ENCODE peak calls at places on chromosomes 11 and 22, in seven cellular contexts. One of them, this sample, is unnamed.

GRCh38 chr22:35367331-35367886 is 13.5 kb upstream of the HMOX1 start:
- DNase-seq in astrocyte of the cerebellum: no peak
- DNase-seq in left lung: no peak
- DNase-seq in fibroblast of lung: no peak
- DNase-seq in colonic mucosa: peak
- DNase-seq in esophagus muscularis mucosa: no peak
- DNase-seq in GM12878: peak
- DNase-seq in this sample: peak

GRCh38 chr11:131534611-131535010 is 164.2 kb downstream of the NTM start:
- DNase-seq in astrocyte of the cerebellum: no peak
- DNase-seq in left lung: no peak
- DNase-seq in fibroblast of lung: no peak
- DNase-seq in colonic mucosa: no peak
- DNase-seq in esophagus muscularis mucosa: no peak
- DNase-seq in GM12878: no peak
- DNase-seq in this sample: no peak

GRCh38 chr22:19713228-19713627 is 1.1 kb upstream of the SEPTIN5 start:
- DNase-seq in astrocyte of the cerebellum: no peak
- DNase-seq in left lung: no peak
- DNase-seq in fibroblast of lung: no peak
- DNase-seq in colonic mucosa: no peak
- DNase-seq in esophagus muscularis mucosa: no peak
- DNase-seq in GM12878: no peak
- DNase-seq in this sample: no peak

GRCh38 chr22:28341001-28341400 is 338.6 kb downstream of the TTC28 start:
- DNase-seq in astrocyte of the cerebellum: peak
- DNase-seq in left lung: no peak
- DNase-seq in fibroblast of lung: peak
- DNase-seq in colonic mucosa: no peak
- DNase-seq in esophagus muscularis mucosa: no peak
- DNase-seq in GM12878: no peak
- DNase-seq in this sample: no peak

GRCh38 chr11:126072141-126072741 is 9.6 kb upstream of the CDON start:
- DNase-seq in astrocyte of the cerebellum: no peak
- DNase-seq in left lung: no peak
- DNase-seq in fibroblast of lung: peak
- DNase-seq in colonic mucosa: no peak
- DNase-seq in esophagus muscularis mucosa: no peak
- DNase-seq in GM12878: no peak
- DNase-seq in this sample: peak

GRCh38 chr11:77636738-77637344 is 753 bp downstream of the CLNS1A start:
- DNase-seq in astrocyte of the cerebellum: no peak
- DNase-seq in left lung: no peak
- DNase-seq in fibroblast of lung: no peak
- DNase-seq in colonic mucosa: no peak
- DNase-seq in esophagus muscularis mucosa: no peak
- DNase-seq in GM12878: no peak
- DNase-seq in this sample: no peak

GRCh38 chr11:56716379-56716854 is 17.5 kb downstream of the OR9G1 start:
- DNase-seq in astrocyte of the cerebellum: no peak
- DNase-seq in left lung: no peak
- DNase-seq in fibroblast of lung: no peak
- DNase-seq in colonic mucosa: no peak
- DNase-seq in esophagus muscularis mucosa: no peak
- DNase-seq in GM12878: no peak
- DNase-seq in this sample: no peak

GRCh38 chr11:133082851-133083488 is 449.3 kb downstream of the OPCML start:
- DNase-seq in astrocyte of the cerebellum: no peak
- DNase-seq in left lung: peak
- DNase-seq in fibroblast of lung: peak
- DNase-seq in colonic mucosa: peak
- DNase-seq in esophagus muscularis mucosa: no peak
- DNase-seq in GM12878: no peak
- DNase-seq in this sample: peak

GRCh38 chr11:99246199-99246598 is 225.4 kb downstream of the CNTN5 start:
- DNase-seq in astrocyte of the cerebellum: no peak
- DNase-seq in left lung: no peak
- DNase-seq in fibroblast of lung: no peak
- DNase-seq in colonic mucosa: no peak
- DNase-seq in esophagus muscularis mucosa: no peak
- DNase-seq in GM12878: no peak
- DNase-seq in this sample: no peak

GRCh38 chr22:26615149-26615548 is 2.7 kb downstream of the CRYBB1 start:
- DNase-seq in astrocyte of the cerebellum: no peak
- DNase-seq in left lung: no peak
- DNase-seq in fibroblast of lung: no peak
- DNase-seq in colonic mucosa: no peak
- DNase-seq in esophagus muscularis mucosa: no peak
- DNase-seq in GM12878: peak
- DNase-seq in this sample: no peak

GRCh38 chr22:42270178-42270511 is 308 bp downstream of the TCF20 start:
- DNase-seq in astrocyte of the cerebellum: no peak
- DNase-seq in left lung: peak
- DNase-seq in fibroblast of lung: no peak
- DNase-seq in colonic mucosa: no peak
- DNase-seq in esophagus muscularis mucosa: no peak
- DNase-seq in GM12878: no peak
- DNase-seq in this sample: peak

GRCh38 chr22:20354238-20354975 is 34.5 kb upstream of the DGCR6L start:
- DNase-seq in astrocyte of the cerebellum: no peak
- DNase-seq in left lung: no peak
- DNase-seq in fibroblast of lung: no peak
- DNase-seq in colonic mucosa: no peak
- DNase-seq in esophagus muscularis mucosa: no peak
- DNase-seq in GM12878: no peak
- DNase-seq in this sample: no peak

GRCh38 chr22:24232124-24232523 is 12.8 kb downstream of the GGT5 start:
- DNase-seq in astrocyte of the cerebellum: no peak
- DNase-seq in left lung: no peak
- DNase-seq in fibroblast of lung: no peak
- DNase-seq in colonic mucosa: no peak
- DNase-seq in esophagus muscularis mucosa: no peak
- DNase-seq in GM12878: no peak
- DNase-seq in this sample: no peak

GRCh38 chr11:11211186-11211585 is 141.9 kb downstream of the CSNK2A3 start:
- DNase-seq in astrocyte of the cerebellum: no peak
- DNase-seq in left lung: no peak
- DNase-seq in fibroblast of lung: no peak
- DNase-seq in colonic mucosa: no peak
- DNase-seq in esophagus muscularis mucosa: peak
- DNase-seq in GM12878: no peak
- DNase-seq in this sample: no peak

GRCh38 chr11:110908401-110909106 is 196.3 kb upstream of the ARHGAP20 start:
- DNase-seq in astrocyte of the cerebellum: peak
- DNase-seq in left lung: no peak
- DNase-seq in fibroblast of lung: peak
- DNase-seq in colonic mucosa: no peak
- DNase-seq in esophagus muscularis mucosa: peak
- DNase-seq in GM12878: no peak
- DNase-seq in this sample: no peak

GRCh38 chr22:20021196-20022181 is 579 bp downstream of the TANGO2 start:
- DNase-seq in astrocyte of the cerebellum: no peak
- DNase-seq in left lung: peak
- DNase-seq in fibroblast of lung: peak
- DNase-seq in colonic mucosa: peak
- DNase-seq in esophagus muscularis mucosa: no peak
- DNase-seq in GM12878: no peak
- DNase-seq in this sample: peak

GRCh38 chr11:125933030-125933813 is 12.6 kb upstream of the VSIG10L2 start:
- DNase-seq in astrocyte of the cerebellum: no peak
- DNase-seq in left lung: no peak
- DNase-seq in fibroblast of lung: no peak
- DNase-seq in colonic mucosa: no peak
- DNase-seq in esophagus muscularis mucosa: no peak
- DNase-seq in GM12878: no peak
- DNase-seq in this sample: no peak

GRCh38 chr11:44624761-44625221 is 59.3 kb downstream of the CD82 start:
- DNase-seq in astrocyte of the cerebellum: no peak
- DNase-seq in left lung: no peak
- DNase-seq in fibroblast of lung: no peak
- DNase-seq in colonic mucosa: peak
- DNase-seq in esophagus muscularis mucosa: peak
- DNase-seq in GM12878: no peak
- DNase-seq in this sample: no peak

GRCh38 chr11:109490953-109491733 is 69.2 kb downstream of the C11orf87 start:
- DNase-seq in astrocyte of the cerebellum: peak
- DNase-seq in left lung: no peak
- DNase-seq in fibroblast of lung: peak
- DNase-seq in colonic mucosa: no peak
- DNase-seq in esophagus muscularis mucosa: no peak
- DNase-seq in GM12878: no peak
- DNase-seq in this sample: no peak

GRCh38 chr11:35364101-35364780 is 55.1 kb downstream of the SLC1A2 start:
- DNase-seq in astrocyte of the cerebellum: peak
- DNase-seq in left lung: no peak
- DNase-seq in fibroblast of lung: peak
- DNase-seq in colonic mucosa: peak
- DNase-seq in esophagus muscularis mucosa: peak
- DNase-seq in GM12878: no peak
- DNase-seq in this sample: no peak

GRCh38 chr22:49321477-49322055 is 506.1 kb downstream of the BRD1 start:
- DNase-seq in astrocyte of the cerebellum: no peak
- DNase-seq in left lung: no peak
- DNase-seq in fibroblast of lung: no peak
- DNase-seq in colonic mucosa: no peak
- DNase-seq in esophagus muscularis mucosa: peak
- DNase-seq in GM12878: no peak
- DNase-seq in this sample: no peak

GRCh38 chr11:59769086-59769485 is 13.9 kb downstream of the STX3 start:
- DNase-seq in astrocyte of the cerebellum: no peak
- DNase-seq in left lung: no peak
- DNase-seq in fibroblast of lung: no peak
- DNase-seq in colonic mucosa: no peak
- DNase-seq in esophagus muscularis mucosa: no peak
- DNase-seq in GM12878: no peak
- DNase-seq in this sample: no peak

GRCh38 chr11:19869946-19870589 is 157.4 kb downstream of the NAV2 start:
- DNase-seq in astrocyte of the cerebellum: no peak
- DNase-seq in left lung: no peak
- DNase-seq in fibroblast of lung: peak
- DNase-seq in colonic mucosa: no peak
- DNase-seq in esophagus muscularis mucosa: no peak
- DNase-seq in GM12878: no peak
- DNase-seq in this sample: no peak

DNA sequence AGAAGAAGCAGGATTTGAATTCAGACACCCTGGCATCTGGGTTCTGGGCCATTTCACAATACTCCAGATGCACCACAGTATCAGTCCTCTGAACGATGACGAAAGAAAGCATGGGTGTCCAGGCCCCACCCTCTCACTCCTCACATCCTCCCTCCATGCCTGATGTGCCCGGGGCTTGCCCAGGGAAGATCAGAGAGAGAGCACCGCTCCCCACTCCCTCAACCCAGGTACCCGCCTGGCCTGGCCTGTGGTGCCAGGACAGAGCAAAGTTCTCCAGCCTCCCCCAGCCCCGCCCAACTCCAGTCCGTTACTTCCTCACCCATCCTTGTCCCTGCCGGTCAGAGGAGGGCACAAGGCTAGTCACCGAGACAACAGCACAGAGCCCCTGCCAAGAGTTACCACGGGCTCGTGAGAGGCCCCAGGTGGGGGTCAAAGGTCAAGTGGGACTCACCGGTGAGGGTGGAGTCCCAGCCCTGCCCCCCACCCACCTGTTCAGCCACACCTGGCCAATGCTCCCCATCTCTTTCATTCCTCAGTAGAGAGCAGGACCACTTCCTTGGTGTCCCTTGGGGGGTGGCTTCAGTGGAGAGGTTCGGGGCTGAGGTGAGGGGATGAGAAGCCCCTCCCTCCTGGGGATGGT is 8.1 kb downstream of the BCL9L start:
- DNase-seq in astrocyte of the cerebellum: no peak
- DNase-seq in left lung: peak
- DNase-seq in fibroblast of lung: peak
- DNase-seq in colonic mucosa: peak
- DNase-seq in esophagus muscularis mucosa: no peak
- DNase-seq in GM12878: no peak
- DNase-seq in this sample: peak
- H3K4me3 ChIP-seq in astrocyte of the cerebellum: peak
- H3K4me3 ChIP-seq in left lung: peak
- H3K4me3 ChIP-seq in fibroblast of lung: peak
- H3K4me3 ChIP-seq in colonic mucosa: peak
- H3K4me3 ChIP-seq in esophagus muscularis mucosa: peak
- H3K4me3 ChIP-seq in GM12878: no peak
- H3K4me3 ChIP-seq in this sample: no peak

GRCh38 chr22:48086246-48086645 is 1323.8 kb downstream of the TBC1D22A start:
- DNase-seq in astrocyte of the cerebellum: no peak
- DNase-seq in left lung: no peak
- DNase-seq in fibroblast of lung: no peak
- DNase-seq in colonic mucosa: no peak
- DNase-seq in esophagus muscularis mucosa: no peak
- DNase-seq in GM12878: no peak
- DNase-seq in this sample: no peak

GRCh38 chr22:48088926-48089536 is 1326.6 kb downstream of the TBC1D22A start:
- DNase-seq in astrocyte of the cerebellum: no peak
- DNase-seq in left lung: no peak
- DNase-seq in fibroblast of lung: no peak
- DNase-seq in colonic mucosa: no peak
- DNase-seq in esophagus muscularis mucosa: no peak
- DNase-seq in GM12878: no peak
- DNase-seq in this sample: no peak

GRCh38 chr22:48089601-48090331 is 1327.3 kb downstream of the TBC1D22A start:
- DNase-seq in astrocyte of the cerebellum: no peak
- DNase-seq in left lung: no peak
- DNase-seq in fibroblast of lung: peak
- DNase-seq in colonic mucosa: peak
- DNase-seq in esophagus muscularis mucosa: no peak
- DNase-seq in GM12878: no peak
- DNase-seq in this sample: no peak

GRCh38 chr22:48090332-48090672 is 1327.9 kb downstream of the TBC1D22A start:
- DNase-seq in astrocyte of the cerebellum: no peak
- DNase-seq in left lung: no peak
- DNase-seq in fibroblast of lung: no peak
- DNase-seq in colonic mucosa: no peak
- DNase-seq in esophagus muscularis mucosa: no peak
- DNase-seq in GM12878: no peak
- DNase-seq in this sample: no peak

GRCh38 chr22:48088226-48088625 is 1325.8 kb downstream of the TBC1D22A start:
- DNase-seq in astrocyte of the cerebellum: no peak
- DNase-seq in left lung: no peak
- DNase-seq in fibroblast of lung: no peak
- DNase-seq in colonic mucosa: no peak
- DNase-seq in esophagus muscularis mucosa: no peak
- DNase-seq in GM12878: no peak
- DNase-seq in this sample: no peak
- H3K4me3 ChIP-seq in astrocyte of the cerebellum: no peak
- H3K4me3 ChIP-seq in left lung: no peak
- H3K4me3 ChIP-seq in fibroblast of lung: no peak
- H3K4me3 ChIP-seq in colonic mucosa: no peak
- H3K4me3 ChIP-seq in esophagus muscularis mucosa: no peak
- H3K4me3 ChIP-seq in GM12878: no peak
- H3K4me3 ChIP-seq in this sample: no peak

GRCh38 chr11:86476109-86476861 is 101.6 kb downstream of the CCDC81 start:
- DNase-seq in astrocyte of the cerebellum: no peak
- DNase-seq in left lung: no peak
- DNase-seq in fibroblast of lung: no peak
- DNase-seq in colonic mucosa: peak
- DNase-seq in esophagus muscularis mucosa: no peak
- DNase-seq in GM12878: no peak
- DNase-seq in this sample: peak
- H3K4me3 ChIP-seq in astrocyte of the cerebellum: no peak
- H3K4me3 ChIP-seq in left lung: no peak
- H3K4me3 ChIP-seq in fibroblast of lung: no peak
- H3K4me3 ChIP-seq in colonic mucosa: no peak
- H3K4me3 ChIP-seq in esophagus muscularis mucosa: peak
- H3K4me3 ChIP-seq in GM12878: no peak
- H3K4me3 ChIP-seq in this sample: no peak

GRCh38 chr11:73143126-73143838 is 1.2 kb upstream of the FCHSD2 start:
- DNase-seq in astrocyte of the cerebellum: no peak
- DNase-seq in left lung: no peak
- DNase-seq in fibroblast of lung: peak
- DNase-seq in colonic mucosa: peak
- DNase-seq in esophagus muscularis mucosa: peak
- DNase-seq in GM12878: no peak
- DNase-seq in this sample: peak
- H3K4me3 ChIP-seq in astrocyte of the cerebellum: peak
- H3K4me3 ChIP-seq in left lung: peak
- H3K4me3 ChIP-seq in fibroblast of lung: peak
- H3K4me3 ChIP-seq in colonic mucosa: peak
- H3K4me3 ChIP-seq in esophagus muscularis mucosa: peak
- H3K4me3 ChIP-seq in GM12878: peak
- H3K4me3 ChIP-seq in this sample: peak